ENCODE peak calls at places on chromosomes 7 and 10, in seven cellular contexts. C is SK-N-SH, Q is HCT116, B is HepG2, I is GM12878, S is K562, O is H1. N is an unnamed sample.

GRCh38 chr10:16996530-16996964 is 133.1 kb downstream of the CUBN start:
- DNase-seq in I (no peak), O (no peak), B (no peak), Q (no peak), C (no peak), S (no peak), N (no peak)

GRCh38 chr10:77156406-77156879 is 481.2 kb downstream of the KCNMA1 start:
- DNase-seq in S (no peak), C (no peak), I (no peak), Q (no peak), O (no peak), B (no peak), N (no peak)

GRCh38 chr10:24255907-24256306 is 47.0 kb downstream of the KIAA1217 start:
- DNase-seq in Q (no peak), I (no peak), C (peak), B (no peak), O (no peak), S (no peak), N (no peak)

GRCh38 chr7:44308741-44309270 is 16.6 kb downstream of the CAMK2B start:
- DNase-seq in I (no peak), O (peak), C (peak), Q (no peak), B (no peak), S (no peak), N (no peak)

GRCh38 chr10:14971867-14972448 is 12.8 kb downstream of the MEIG1 start:
- DNase-seq in Q (no peak), S (no peak), I (no peak), B (no peak), O (peak), C (no peak), N (no peak)

GRCh38 chr10:48480397-48481374 is 124.2 kb downstream of the ARHGAP22 start:
- DNase-seq in S (peak), C (no peak), O (no peak), I (no peak), B (no peak), Q (no peak), N (no peak)

GRCh38 chr10:110372656-110373055 is 67.9 kb upstream of the SMNDC1 start:
- DNase-seq in I (no peak), C (no peak), O (no peak), S (no peak), B (no peak), Q (peak), N (no peak)

GRCh38 chr10:133257489-133258065 is 19.1 kb downstream of the ADAM8 start:
- DNase-seq in I (no peak), S (peak), O (peak), Q (no peak), C (peak), B (no peak), N (no peak)

GRCh38 chr7:113629244-113629643 is 289.6 kb downstream of the PPP1R3A start:
- DNase-seq in B (no peak), Q (no peak), S (no peak), O (no peak), C (no peak), I (no peak), N (no peak)

GRCh38 chr7:28052933-28053332 is 127.7 kb downstream of the JAZF1 start:
- DNase-seq in S (no peak), B (no peak), I (no peak), Q (no peak), O (no peak), C (no peak), N (no peak)

GRCh38 chr7:134643131-134643530 is 3.5 kb upstream of the BPGM start:
- DNase-seq in O (no peak), I (no peak), Q (no peak), C (no peak), B (no peak), S (no peak), N (no peak)

GRCh38 chr10:94042001-94042813 is 48.5 kb downstream of the PLCE1 start:
- DNase-seq in O (no peak), S (no peak), I (peak), Q (peak), C (no peak), B (no peak), N (no peak)

GRCh38 chr7:41403291-41403690 is 299.6 kb downstream of the INHBA start:
- DNase-seq in B (no peak), S (no peak), I (no peak), Q (no peak), C (no peak), O (no peak), N (no peak)

GRCh38 chr7:4629287-4629905 is 52.7 kb upstream of the FOXK1 start:
- DNase-seq in O (no peak), C (peak), Q (no peak), S (no peak), B (no peak), I (no peak), N (no peak)
- TF ChIP-seq SIN3A in O (no peak), C (no peak), Q (no peak), S (no peak), B (no peak), I (no peak), N (no peak)

DNA sequence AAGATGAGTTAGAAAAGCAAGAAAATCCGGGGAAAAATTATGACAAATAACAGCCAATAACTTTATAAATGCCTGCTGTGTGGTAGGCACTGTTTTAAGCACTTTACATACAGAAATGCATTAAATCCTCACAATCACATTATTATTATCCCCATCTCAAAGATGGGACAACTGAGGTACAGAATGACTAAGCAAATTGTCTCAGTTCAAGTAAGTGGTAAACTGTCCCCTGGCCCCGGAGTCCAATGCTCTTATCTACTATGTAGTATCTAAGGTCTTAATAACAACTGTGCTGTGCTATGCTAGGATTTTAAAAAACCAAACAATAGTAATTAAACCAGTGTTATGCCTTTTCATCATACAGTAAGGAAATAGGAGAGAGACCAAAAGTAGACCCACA is 105.6 kb downstream of the RTKN2 start:
- DNase-seq in O (no peak), B (no peak), C (no peak), I (no peak), S (no peak), Q (no peak), N (no peak)
- H3K27ac ChIP-seq in O (no peak), B (no peak), C (no peak), I (no peak), S (no peak), Q (no peak), N (peak)

GRCh38 chr10:34740321-34740720 is 74.8 kb downstream of the PARD3 start:
- DNase-seq in S (no peak), I (no peak), O (no peak), Q (no peak), B (no peak), C (no peak), N (no peak)
- H3K4me3 ChIP-seq in S (no peak), I (no peak), O (peak), Q (no peak), B (no peak), C (no peak), N (peak)

GRCh38 chr10:112532053-112532658 is 85.1 kb downstream of the VTI1A start:
- DNase-seq in I (peak), B (no peak), Q (no peak), O (no peak), S (no peak), C (no peak), N (no peak)
- TF ChIP-seq SIN3A in I (no peak), B (no peak), Q (no peak), O (no peak), S (no peak), C (no peak), N (no peak)

GRCh38 chr7:24713039-24713793 is 44.0 kb downstream of the GSDME start:
- DNase-seq in C (no peak), B (no peak), O (peak), Q (no peak), I (no peak), S (no peak), N (no peak)
- H3K27ac ChIP-seq in C (no peak), B (no peak), O (no peak), Q (no peak), I (no peak), S (no peak), N (no peak)

GRCh38 chr10:35913628-35914027 is 271.5 kb upstream of the FZD8 start:
- DNase-seq in C (no peak), S (no peak), B (no peak), I (no peak), Q (no peak), O (no peak), N (no peak)

GRCh38 chr10:35911233-35911632 is 269.1 kb upstream of the FZD8 start:
- DNase-seq in B (no peak), I (no peak), C (no peak), S (no peak), O (no peak), Q (no peak), N (no peak)

GRCh38 chr10:35911954-35912353 is 269.9 kb upstream of the FZD8 start:
- DNase-seq in Q (no peak), B (no peak), O (no peak), I (no peak), S (no peak), C (no peak), N (no peak)

GRCh38 chr10:35910234-35910633 is 268.1 kb upstream of the FZD8 start:
- DNase-seq in Q (no peak), B (no peak), C (no peak), S (no peak), I (no peak), O (no peak), N (no peak)

GRCh38 chr10:35912615-35913170 is 270.6 kb upstream of the FZD8 start:
- DNase-seq in Q (no peak), C (no peak), S (no peak), I (no peak), O (no peak), B (no peak), N (no peak)
- H3K4me3 ChIP-seq in Q (no peak), C (no peak), S (no peak), I (no peak), O (no peak), B (no peak), N (no peak)

DNA sequence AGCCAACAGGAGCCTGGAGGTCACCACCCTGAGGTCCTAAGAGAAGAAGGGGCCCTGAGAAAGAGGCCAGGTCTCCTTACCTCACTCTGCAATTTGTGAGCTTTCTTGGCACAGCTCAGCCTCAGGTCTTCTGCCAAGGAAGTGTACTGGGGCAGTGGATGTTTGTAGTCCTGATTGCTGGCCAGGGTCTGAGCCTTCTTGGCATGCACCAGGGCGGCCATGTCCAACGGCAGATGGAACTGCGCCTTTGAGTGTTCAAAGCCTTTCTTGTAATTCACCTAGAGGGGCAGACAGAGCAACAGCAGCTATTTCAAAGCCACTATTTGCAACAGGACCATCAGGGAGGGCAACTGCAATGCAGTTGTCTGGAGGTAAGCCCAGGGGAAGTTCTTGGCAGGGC is 51.7 kb downstream of the NRAP start:
- DNase-seq in O (no peak), C (no peak), I (no peak), S (no peak), B (no peak), Q (no peak), N (no peak)
- TF ChIP-seq SIN3A in O (no peak), C (no peak), I (no peak), S (no peak), B (no peak), Q (no peak), N (no peak)

DNA sequence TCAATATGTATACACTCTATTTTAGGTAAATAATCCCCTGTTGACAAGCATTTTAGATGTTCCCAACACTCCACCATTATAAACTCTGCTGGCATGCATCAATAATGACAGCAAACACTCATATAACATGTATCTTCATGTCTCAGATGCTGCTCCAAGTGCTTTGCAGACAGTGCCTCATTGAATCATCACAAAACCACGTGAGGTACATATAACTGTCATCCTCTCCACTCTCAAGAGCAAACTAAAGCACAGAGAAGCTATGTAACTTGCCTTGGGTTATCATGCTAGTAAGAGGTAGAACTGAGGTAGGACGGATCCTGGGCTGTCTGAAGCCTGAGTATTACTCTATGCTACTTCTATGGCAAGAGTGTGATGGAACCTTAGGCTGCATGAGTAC is 72.5 kb upstream of the GSDME start:
- DNase-seq in B (no peak), O (no peak), C (no peak), I (no peak), S (no peak), Q (no peak), N (no peak)
- H3K27ac ChIP-seq in B (no peak), O (no peak), C (peak), I (no peak), S (no peak), Q (no peak), N (no peak)

GRCh38 chr7:141013345-141013715 is 1.4 kb downstream of the MRPS33 start:
- DNase-seq in B (no peak), S (no peak), Q (no peak), C (no peak), I (no peak), O (no peak), N (no peak)
- H3K4me3 ChIP-seq in B (peak), S (peak), Q (peak), C (peak), I (peak), O (no peak), N (no peak)

GRCh38 chr7:1459930-1460756 is 873 bp upstream of the MICALL2 start:
- DNase-seq in O (no peak), Q (no peak), C (no peak), B (no peak), S (no peak), I (no peak), N (no peak)
- TF ChIP-seq SIN3A in O (no peak), Q (no peak), C (no peak), B (peak), S (peak), I (no peak), N (no peak)